ENCODE peak calls at places on chromosomes 4 and X, in four cellular contexts. One of them, this sample, is unnamed.

GRCh38 chr4:54337007-54337406 is 107.9 kb downstream of the PDGFRA start:
- DNase-seq in KG1: no peak
- DNase-seq in Peyer's patch: no peak
- DNase-seq in ecto neural progenitor cell: no peak
- DNase-seq in this sample: no peak

GRCh38 chr4:76459291-76459723 is 24.3 kb downstream of the SHROOM3 start:
- DNase-seq in KG1: no peak
- DNase-seq in Peyer's patch: no peak
- DNase-seq in ecto neural progenitor cell: peak
- DNase-seq in this sample: no peak

GRCh38 chr4:11050766-11051165 is 366.2 kb upstream of the CLNK start:
- DNase-seq in KG1: no peak
- DNase-seq in Peyer's patch: no peak
- DNase-seq in ecto neural progenitor cell: no peak
- DNase-seq in this sample: no peak

GRCh38 chrX:21374994-21375794 is 976 bp downstream of the CNKSR2 start:
- DNase-seq in KG1: no peak
- DNase-seq in Peyer's patch: peak
- DNase-seq in ecto neural progenitor cell: peak
- DNase-seq in this sample: no peak

GRCh38 chrX:139823806-139824205 is 109.0 kb downstream of the ATP11C start:
- DNase-seq in KG1: no peak
- DNase-seq in Peyer's patch: no peak
- DNase-seq in ecto neural progenitor cell: no peak
- DNase-seq in this sample: no peak

GRCh38 chr4:26884486-26884988 is 23.9 kb downstream of the STIM2 start:
- DNase-seq in KG1: no peak
- DNase-seq in Peyer's patch: no peak
- DNase-seq in ecto neural progenitor cell: no peak
- DNase-seq in this sample: no peak

GRCh38 chr4:67134616-67135015 is 410.7 kb downstream of the CENPC start:
- DNase-seq in KG1: no peak
- DNase-seq in Peyer's patch: no peak
- DNase-seq in ecto neural progenitor cell: no peak
- DNase-seq in this sample: no peak

GRCh38 chr4:171813195-171813955 is at the start of gene GALNTL6:
- DNase-seq in KG1: no peak
- DNase-seq in Peyer's patch: no peak
- DNase-seq in ecto neural progenitor cell: peak
- DNase-seq in this sample: no peak

GRCh38 chrX:148620023-148620422 is 119.6 kb downstream of the AFF2 start:
- DNase-seq in KG1: no peak
- DNase-seq in Peyer's patch: no peak
- DNase-seq in ecto neural progenitor cell: no peak
- DNase-seq in this sample: no peak

GRCh38 chrX:124455966-124456365 is 109.6 kb downstream of the SH2D1A start:
- DNase-seq in KG1: no peak
- DNase-seq in Peyer's patch: no peak
- DNase-seq in ecto neural progenitor cell: no peak
- DNase-seq in this sample: no peak

GRCh38 chrX:39777623-39778025 is 320.1 kb downstream of the BCOR start:
- DNase-seq in KG1: no peak
- DNase-seq in Peyer's patch: no peak
- DNase-seq in ecto neural progenitor cell: no peak
- DNase-seq in this sample: no peak

GRCh38 chrX:1163231-1163630 is 49.2 kb downstream of the CRLF2 start:
- DNase-seq in KG1: no peak
- DNase-seq in Peyer's patch: no peak
- DNase-seq in ecto neural progenitor cell: peak
- DNase-seq in this sample: no peak

GRCh38 chr4:24625091-24625490 is 40.7 kb upstream of the DHX15 start:
- DNase-seq in KG1: no peak
- DNase-seq in Peyer's patch: no peak
- DNase-seq in ecto neural progenitor cell: no peak
- DNase-seq in this sample: no peak

GRCh38 chrX:1140236-1140681 is 72.2 kb downstream of the CRLF2 start:
- DNase-seq in KG1: no peak
- DNase-seq in Peyer's patch: no peak
- DNase-seq in ecto neural progenitor cell: no peak
- DNase-seq in this sample: no peak

GRCh38 chrX:74063426-74064155 is 240.4 kb upstream of the ZCCHC13 start:
- DNase-seq in KG1: no peak
- DNase-seq in Peyer's patch: no peak
- DNase-seq in ecto neural progenitor cell: no peak
- DNase-seq in this sample: no peak

GRCh38 chr4:99649778-99650177 is 7.8 kb downstream of the C4orf54 start:
- DNase-seq in KG1: no peak
- DNase-seq in Peyer's patch: no peak
- DNase-seq in ecto neural progenitor cell: no peak
- DNase-seq in this sample: no peak

GRCh38 chr4:119750771-119751170 is 122.2 kb upstream of the PDE5A start:
- DNase-seq in KG1: no peak
- DNase-seq in Peyer's patch: no peak
- DNase-seq in ecto neural progenitor cell: no peak
- DNase-seq in this sample: no peak

GRCh38 chrX:77527233-77528001 is 80.2 kb downstream of the FGF16 start:
- DNase-seq in KG1: no peak
- DNase-seq in Peyer's patch: no peak
- DNase-seq in ecto neural progenitor cell: peak
- DNase-seq in this sample: no peak

GRCh38 chr4:68906238-68907137 is 45.1 kb downstream of the UGT2A3 start:
- DNase-seq in KG1: no peak
- DNase-seq in Peyer's patch: no peak
- DNase-seq in ecto neural progenitor cell: peak
- DNase-seq in this sample: no peak

GRCh38 chr4:41360214-41360910 is 103.6 kb downstream of the UCHL1 start:
- DNase-seq in KG1: no peak
- DNase-seq in Peyer's patch: no peak
- DNase-seq in ecto neural progenitor cell: peak
- DNase-seq in this sample: no peak

GRCh38 chrX:19964017-19964710 is 26.7 kb downstream of the BCLAF3 start:
- DNase-seq in KG1: no peak
- DNase-seq in Peyer's patch: no peak
- DNase-seq in ecto neural progenitor cell: no peak
- DNase-seq in this sample: no peak